ENCODE peak calls at places on chromosomes 16 and 17, in eight cellular contexts. W is mammary epithelial cell; V is neuronal stem cell; M is upper lobe of left lung; B is left ventricle myocardium inferior; F is cardiac muscle cell; Y is CD8-positive, alpha-beta memory T cell; O is fibroblast of lung. U is an unnamed sample.

GRCh38 chr17:164536-165235 is 16.8 kb downstream of the DOC2B start:
- DNase-seq in W (peak; percentile 4), V (peak; percentile 66), M (peak; percentile 67), B (peak; percentile 37), F (peak; percentile 81), Y (no peak), O (peak; percentile 14), U (no peak)

GRCh38 chr17:34163681-34164080 is 91.4 kb upstream of the CCL2 start:
- DNase-seq in W (no peak), V (peak; percentile 9), M (no peak), B (no peak), F (peak; percentile 32), Y (no peak), O (peak; percentile 48), U (no peak)

GRCh38 chr17:58786586-58787295 is 31.1 kb downstream of the PPM1E start:
- DNase-seq in W (peak; percentile 34), V (no peak), M (no peak), B (no peak), F (no peak), Y (no peak), O (peak; percentile 89), U (no peak)

GRCh38 chr17:18018411-18018921 is 20.5 kb downstream of the ATPAF2 start:
- DNase-seq in W (no peak), V (no peak), M (peak; percentile 76), B (no peak), F (no peak), Y (no peak), O (no peak), U (no peak)

GRCh38 chr17:45975640-45976295 is 23.3 kb upstream of the STH start:
- DNase-seq in W (no peak), V (no peak), M (no peak), B (no peak), F (no peak), Y (no peak), O (no peak), U (no peak)

GRCh38 chr17:27294689-27295630 is 1.0 kb downstream of the WSB1 start:
- DNase-seq in W (peak; percentile 83), V (peak; percentile 50), M (no peak), B (no peak), F (peak; percentile 76), Y (peak; percentile 58), O (peak; percentile 94), U (peak; percentile 17)

GRCh38 chr17:62188713-62189112 is 123.6 kb upstream of the MED13 start:
- DNase-seq in W (peak; percentile 52), V (no peak), M (no peak), B (no peak), F (no peak), Y (no peak), O (no peak), U (no peak)

GRCh38 chr17:28139822-28140221 is 97.3 kb downstream of the NLK start:
- DNase-seq in W (no peak), V (no peak), M (no peak), B (no peak), F (no peak), Y (no peak), O (no peak), U (no peak)

GRCh38 chr16:2244301-2244700 is 7.1 kb downstream of the ECI1 start:
- DNase-seq in W (peak; percentile 50), V (no peak), M (no peak), B (no peak), F (no peak), Y (no peak), O (no peak), U (no peak)

GRCh38 chr16:1465567-1465915 is 9.3 kb downstream of the CLCN7 start:
- DNase-seq in W (no peak), V (no peak), M (peak; percentile 71), B (no peak), F (no peak), Y (no peak), O (no peak), U (no peak)

GRCh38 chr17:8869416-8869815 is 1.9 kb upstream of the PIK3R6 start:
- DNase-seq in W (no peak), V (no peak), M (no peak), B (no peak), F (no peak), Y (peak; percentile 9), O (no peak), U (no peak)
- H3K27ac ChIP-seq in W (no peak overlapping the region), V (no peak overlapping the region), M (no peak overlapping the region), B (no peak overlapping the region), F (no peak overlapping the region), Y (no peak overlapping the region), O (no peak overlapping the region), U (no peak overlapping the region)

GRCh38 chr17:4951486-4951885 is 567 bp downstream of the ENO3 start:
- DNase-seq in W (no peak), V (no peak), M (no peak), B (no peak), F (peak; percentile 89), Y (no peak), O (no peak), U (no peak)
- H3K27ac ChIP-seq in W (no peak overlapping the region), V (peak overlapping the region; percentile 100), M (peak overlapping the region; percentile 99), B (peak overlapping the region; percentile 100), F (peak overlapping the region; percentile 94), Y (peak overlapping the region; percentile 86), O (no peak overlapping the region), U (no peak overlapping the region)

DNA sequence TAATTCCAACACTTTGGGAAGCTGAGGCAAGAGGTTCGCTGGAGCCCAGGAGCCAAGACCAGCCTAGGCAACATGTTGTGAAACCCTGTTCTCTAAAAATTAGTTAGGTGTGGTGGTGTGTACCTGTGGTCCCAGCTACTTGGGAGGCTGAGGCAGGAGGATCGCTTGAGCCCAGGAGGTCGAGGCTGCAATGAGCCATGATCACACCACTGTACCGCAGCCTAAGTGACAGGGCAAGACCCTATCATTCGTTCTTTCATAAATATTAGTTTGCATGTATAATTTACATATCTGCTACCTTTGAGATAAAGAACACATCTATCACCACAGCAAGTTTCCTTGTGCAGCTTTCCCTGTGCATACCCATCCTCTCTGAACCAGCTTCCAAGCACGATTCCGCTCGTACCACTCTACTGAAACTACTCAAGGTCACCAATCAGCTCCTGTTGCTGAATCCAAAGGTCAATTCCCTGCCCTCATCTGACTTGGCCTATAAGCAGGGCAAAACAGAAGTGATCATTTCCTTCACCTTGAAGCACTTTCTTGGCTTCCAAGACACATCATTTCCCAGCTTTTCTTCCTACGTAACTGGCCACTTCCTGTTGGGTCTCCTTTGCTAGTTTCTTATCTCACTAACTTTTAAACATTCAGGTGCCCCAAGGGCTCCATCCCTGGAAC is 49.1 kb downstream of the GRB2 start:
- DNase-seq in W (no peak), V (no peak), M (no peak), B (no peak), F (no peak), Y (no peak), O (no peak), U (no peak)
- H3K27ac ChIP-seq in W (no peak overlapping the region), V (no peak overlapping the region), M (peak overlapping the region; percentile 0), B (no peak overlapping the region), F (no peak overlapping the region), Y (no peak overlapping the region), O (no peak overlapping the region), U (no peak overlapping the region)

GRCh38 chr17:82875418-82875856 is 35.6 kb upstream of the ZNF750 start:
- DNase-seq in W (peak; percentile 96), V (no peak), M (peak; percentile 90), B (no peak), F (no peak), Y (peak; percentile 38), O (no peak), U (no peak)
- H3K27ac ChIP-seq in W (peak overlapping the region; percentile 100), V (peak overlapping the region; percentile 7), M (peak overlapping the region; percentile 82), B (peak overlapping the region; percentile 79), F (no peak overlapping the region), Y (no peak overlapping the region), O (no peak overlapping the region), U (no peak overlapping the region)

GRCh38 chr16:8571061-8571596 is 19.2 kb downstream of the TMEM114 start:
- DNase-seq in W (no peak), V (no peak), M (no peak), B (no peak), F (no peak), Y (no peak), O (peak; percentile 25), U (no peak)

GRCh38 chr16:8572063-8572918 is 18.0 kb downstream of the TMEM114 start:
- DNase-seq in W (no peak), V (no peak), M (no peak), B (no peak), F (no peak), Y (no peak), O (no peak), U (no peak)

GRCh38 chr16:8568231-8568617 is 22.1 kb downstream of the TMEM114 start:
- DNase-seq in W (no peak), V (no peak), M (no peak), B (no peak), F (no peak), Y (no peak), O (peak; percentile 8), U (no peak)

GRCh38 chr16:8567355-8568230 is 22.7 kb downstream of the TMEM114 start:
- DNase-seq in W (peak; percentile 79), V (peak; percentile 94), M (no peak), B (peak; percentile 53), F (peak; percentile 89), Y (peak; percentile 79), O (peak; percentile 91), U (peak; percentile 61)

DNA sequence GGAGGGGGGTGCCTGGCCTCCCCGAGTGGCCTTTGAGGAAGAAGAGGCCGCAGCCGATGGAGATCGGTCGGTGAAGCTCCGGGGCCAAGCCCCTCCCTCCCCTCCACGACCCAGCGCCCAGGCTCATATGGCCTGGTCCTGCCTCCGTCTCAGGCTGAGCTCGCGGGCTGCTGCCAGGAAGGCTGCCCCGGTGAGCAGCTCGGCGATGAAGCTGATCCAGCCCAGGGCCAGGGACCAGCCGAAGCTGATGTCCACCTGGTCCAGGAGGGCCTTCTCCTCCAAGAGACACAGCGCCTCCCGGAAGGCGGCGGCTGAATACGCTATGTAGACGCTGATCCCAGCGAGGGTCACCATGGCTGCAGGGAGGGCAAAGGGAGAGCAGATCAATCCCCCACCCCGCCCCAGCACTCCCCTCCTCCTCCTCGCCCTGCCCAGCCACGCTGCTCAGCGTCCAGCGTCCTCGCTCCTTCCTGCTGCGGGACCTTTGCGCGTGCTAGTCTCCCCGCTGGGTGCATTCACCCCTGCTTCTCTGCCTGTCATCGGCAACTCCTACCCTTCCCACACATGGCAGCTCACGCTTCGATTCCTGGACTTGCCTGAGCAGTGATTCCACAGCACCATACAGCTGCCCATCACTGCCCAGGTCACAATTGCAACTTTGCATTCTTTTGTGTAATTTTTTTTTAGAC is 20.5 kb downstream of the TMEM114 start:
- DNase-seq in W (no peak), V (no peak), M (peak; percentile 75), B (no peak), F (no peak), Y (no peak), O (no peak), U (no peak)
- H3K27ac ChIP-seq in W (no peak overlapping the region), V (no peak overlapping the region), M (no peak overlapping the region), B (no peak overlapping the region), F (no peak overlapping the region), Y (no peak overlapping the region), O (no peak overlapping the region), U (no peak overlapping the region)

U was measured in effector memory CD4-positive, alpha-beta T cell.